ENCODE peak calls at places on chromosomes 6 and 20, in seven cellular contexts. A is left ventricle myocardium inferior, J is breast epithelium, Q is adipocyte, Z is lung, N is uterus, P is endodermal cell. G is an unnamed sample.

GRCh38 chr6:64357430-64357829 is 721.8 kb downstream of the PHF3 start:
- DNase-seq in Z (no peak), N (no peak), P (no peak), Q (no peak), A (no peak), J (no peak), G (no peak)

GRCh38 chr6:56440551-56440981 is 193.2 kb upstream of the COL21A1 start:
- DNase-seq in N (no peak), Q (no peak), A (no peak), P (no peak), J (no peak), Z (no peak), G (no peak)

GRCh38 chr6:135451617-135452190 is 45.8 kb downstream of the AHI1 start:
- DNase-seq in Z (no peak), Q (peak; percentile 78), P (no peak), J (no peak), N (no peak), A (no peak), G (no peak)

GRCh38 chr6:95431637-95432228 is 145.6 kb upstream of the MANEA start:
- DNase-seq in N (no peak), P (peak; percentile 82), Q (peak; percentile 64), J (no peak), Z (no peak), A (no peak), G (peak; percentile 29)

GRCh38 chr6:36025260-36025931 is 955 bp upstream of the SLC26A8 start:
- DNase-seq in J (no peak), Q (peak; percentile 29), Z (no peak), N (no peak), P (no peak), A (no peak), G (no peak)

GRCh38 chr6:121335111-121336008 is 1.1 kb upstream of the TBC1D32 start:
- DNase-seq in P (no peak), N (no peak), J (no peak), Q (no peak), Z (no peak), A (no peak), G (no peak)

GRCh38 chr6:145544031-145544430 is 191.3 kb downstream of the EPM2A start:
- DNase-seq in J (no peak), Z (no peak), P (no peak), N (no peak), Q (peak; percentile 55), A (no peak), G (no peak)

GRCh38 chr20:20492521-20493334 is 124.8 kb downstream of the INSM1 start:
- DNase-seq in J (no peak), Q (no peak), Z (no peak), A (no peak), N (no peak), P (no peak), G (no peak)

GRCh38 chr6:81003156-81003555 is 749.3 kb downstream of the TENT5A start:
- DNase-seq in J (no peak), N (no peak), P (no peak), Q (peak; percentile 2), Z (no peak), A (no peak), G (no peak)

GRCh38 chr6:135438907-135439535 is 58.5 kb downstream of the AHI1 start:
- DNase-seq in A (no peak), Q (peak; percentile 53), P (no peak), Z (no peak), J (no peak), N (no peak), G (no peak)

GRCh38 chr6:56033451-56033850 is 158.1 kb upstream of the BMP5 start:
- DNase-seq in A (no peak), J (no peak), Z (no peak), P (no peak), Q (no peak), N (no peak), G (no peak)

GRCh38 chr6:12718025-12718424 is 1.5 kb downstream of the PHACTR1 start:
- DNase-seq in A (no peak), Q (peak; percentile 6), Z (no peak), P (no peak), N (no peak), J (no peak), G (no peak)

GRCh38 chr20:64062596-64063388 is at the start of gene TCEA2:
- DNase-seq in Q (peak; percentile 99), N (peak; percentile 97), Z (peak; percentile 98), P (peak; percentile 97), A (peak; percentile 98), J (peak; percentile 98), G (peak; percentile 98)

GRCh38 chr20:64065062-64065972 is 2.3 kb downstream of the TCEA2 start:
- DNase-seq in Q (no peak), N (no peak), J (no peak), A (no peak), Z (no peak), P (no peak), G (no peak)

GRCh38 chr20:64063389-64064144 is 569 bp downstream of the TCEA2 start:
- DNase-seq in P (peak; percentile 75), A (no peak), Q (peak; percentile 68), Z (no peak), J (no peak), N (no peak), G (peak; percentile 68)

GRCh38 chr20:64064145-64064698 is 1.2 kb downstream of the TCEA2 start:
- DNase-seq in J (no peak), N (no peak), P (no peak), A (no peak), Q (peak; percentile 67), Z (no peak), G (peak; percentile 62)

DNA sequence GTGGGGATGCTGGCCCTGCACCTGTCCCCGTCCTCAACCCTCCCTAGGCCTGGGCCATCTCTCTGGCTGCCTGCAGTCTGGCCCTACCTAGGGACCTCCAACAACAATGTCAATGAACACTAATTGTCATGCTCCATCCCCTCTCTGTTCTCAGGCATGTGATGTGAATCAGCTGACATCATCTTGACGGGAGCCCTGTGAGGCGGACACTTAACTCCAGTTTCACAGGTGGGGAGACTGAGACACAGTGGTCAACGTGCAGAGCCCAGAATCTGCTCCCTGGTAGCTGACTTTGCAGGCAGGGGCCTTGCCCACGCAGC is 762 bp upstream of the TCEA2 start:
- DNase-seq in J (no peak), Z (no peak), A (no peak), Q (no peak), P (no peak), N (no peak), G (no peak)
- H3K4me3 ChIP-seq in J (peak overlapping the region; percentile 92), Z (no peak overlapping the region), A (peak overlapping the region; percentile 98), Q (peak overlapping the region; percentile 92), P (peak overlapping the region; percentile 82), N (peak overlapping the region; percentile 78), G (peak overlapping the region; percentile 69)

GRCh38 chr20:1949711-1950110 is 44.1 kb downstream of the PDYN start:
- DNase-seq in A (no peak), Z (no peak), J (no peak), P (no peak), N (no peak), Q (no peak), G (no peak)

GRCh38 chr20:1951436-1952115 is 42.3 kb downstream of the PDYN start:
- DNase-seq in J (no peak), Z (no peak), P (no peak), A (no peak), N (no peak), Q (no peak), G (no peak)

GRCh38 chr20:1952737-1953530 is 40.9 kb downstream of the PDYN start:
- DNase-seq in N (no peak), A (no peak), P (no peak), Z (no peak), J (no peak), Q (no peak), G (no peak)

GRCh38 chr20:1949306-1949705 is 44.6 kb downstream of the PDYN start:
- DNase-seq in P (no peak), Q (peak; percentile 15), Z (no peak), J (no peak), N (no peak), A (no peak), G (peak; percentile 13)

GRCh38 chr20:1950836-1951235 is 43.0 kb downstream of the PDYN start:
- DNase-seq in Z (no peak), N (no peak), P (peak; percentile 81), A (no peak), Q (no peak), J (no peak), G (peak; percentile 10)
- H3K4me1 ChIP-seq in Z (no peaks in the 10 kb centered on the region), N (no peaks in the 10 kb centered on the region), P (peaks cover 11% of the 10 kb centered on the region), A (peaks cover 15% of the 10 kb centered on the region), Q (peaks cover 25% of the 10 kb centered on the region), J (peaks cover 3% of the 10 kb centered on the region), G (peaks cover 4% of the 10 kb centered on the region)

GRCh38 chr20:49484180-49485140 is 2.0 kb upstream of the KCNB1 start:
- DNase-seq in Z (peak; percentile 58), Q (peak; percentile 89), N (peak; percentile 79), P (peak; percentile 95), A (peak; percentile 78), J (peak; percentile 82), G (peak; percentile 70)

GRCh38 chr20:49482173-49482572 is 295 bp downstream of the KCNB1 start:
- DNase-seq in N (no peak), Z (no peak), J (no peak), A (no peak), Q (no peak), P (no peak), G (peak; percentile 35)

GRCh38 chr20:49482621-49483017 is at the start of gene KCNB1:
- DNase-seq in A (peak; percentile 56), Q (peak; percentile 68), Z (peak; percentile 33), P (peak; percentile 97), N (peak; percentile 82), J (peak; percentile 57), G (peak; percentile 79)

GRCh38 chr20:49483706-49484101 is 1.2 kb upstream of the KCNB1 start:
- DNase-seq in A (no peak), N (no peak), J (no peak), Z (no peak), Q (no peak), P (peak; percentile 76), G (no peak)

DNA sequence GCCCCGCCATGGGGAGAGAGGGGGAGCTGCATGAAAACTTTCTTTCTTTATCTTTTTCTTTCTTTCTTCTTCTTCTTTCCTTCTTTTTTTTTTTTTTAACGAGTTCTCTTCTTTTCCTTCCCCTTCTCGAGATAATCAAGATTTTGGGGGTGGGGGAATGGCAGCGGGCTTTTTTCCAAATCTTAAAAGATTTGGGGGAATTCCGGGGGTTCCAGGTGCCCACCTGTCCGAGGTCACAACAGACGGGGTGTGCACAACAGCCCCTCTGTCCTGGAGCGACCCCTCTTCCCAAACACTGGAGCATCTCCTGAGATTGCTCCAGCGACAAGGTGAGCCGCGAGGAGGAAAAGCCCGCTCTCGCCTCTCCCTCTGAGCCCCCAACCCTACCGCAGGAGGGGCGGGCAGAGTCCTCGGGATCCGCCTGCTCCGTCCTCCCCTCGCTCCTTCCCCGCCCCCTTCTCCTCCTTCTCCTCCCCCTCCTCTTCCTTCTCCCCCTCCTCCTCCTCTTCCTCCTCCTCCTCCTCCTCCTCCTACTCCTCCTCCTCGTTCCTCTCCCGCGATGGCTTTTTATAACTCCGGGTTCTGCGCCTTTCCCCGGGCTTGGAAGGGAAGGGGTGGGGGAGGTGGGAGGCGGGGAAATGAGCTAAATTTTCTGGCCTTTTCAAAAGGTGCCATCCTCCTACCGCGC is 694 bp upstream of the KCNB1 start:
- DNase-seq in N (peak; percentile 37), Q (no peak), A (no peak), J (no peak), P (peak; percentile 78), Z (no peak), G (no peak)
- H3K4me3 ChIP-seq in N (peak overlapping the region; percentile 31), Q (peak overlapping the region; percentile 81), A (peak overlapping the region; percentile 67), J (peak overlapping the region; percentile 47), P (peak overlapping the region; percentile 69), Z (no peak overlapping the region), G (peak overlapping the region; percentile 34)

DNA sequence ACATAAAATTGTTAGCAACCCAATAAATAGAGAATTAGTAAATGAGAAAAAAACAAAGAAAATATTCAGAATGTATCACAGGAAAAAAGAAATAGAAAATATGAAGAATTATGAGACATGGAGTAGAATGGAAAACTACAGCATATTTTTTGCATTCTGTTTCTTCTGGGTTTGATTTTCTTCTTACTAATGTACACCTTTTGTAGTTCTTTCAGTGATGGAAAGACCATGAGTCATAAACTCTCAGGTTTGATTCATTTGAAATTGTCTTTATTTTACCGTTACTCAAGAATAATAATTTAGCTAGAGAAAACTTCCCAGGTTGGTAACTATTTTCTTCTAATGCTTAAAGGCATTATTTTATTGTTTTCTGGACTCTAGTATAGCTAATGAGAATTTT is 90.3 kb upstream of the TMEM170B start:
- DNase-seq in N (no peak), J (no peak), P (no peak), Z (no peak), Q (no peak), A (no peak), G (no peak)
- H3K4me1 ChIP-seq in N (no peaks in the 10 kb centered on the region), J (no peaks in the 10 kb centered on the region), P (no peaks in the 10 kb centered on the region), Z (no peaks in the 10 kb centered on the region), Q (no peaks in the 10 kb centered on the region), A (no peaks in the 10 kb centered on the region), G (no peaks in the 10 kb centered on the region)

G was measured in ovary.